ENCODE peak calls at places on chromosomes 3 and 15, in six cellular contexts. F is NCI-H1105; K is astrocyte of the cerebellum; E is T-helper 9 cell; L is activated naive CD4-positive, alpha-beta T cell; J is NCI-H510A treated with DMSO at 0.1 percent for 48 hours. T is an unnamed sample.

GRCh38 chr15:100115711-100116090 is 226.1 kb downstream of the ADAMTS17 start:
- DNase-seq in F (no peak), K (peak), E (no peak), L (no peak), J (no peak), T (no peak)

GRCh38 chr3:128271536-128272332 is 118.5 kb downstream of the EEFSEC start:
- DNase-seq in F (no peak), K (no peak), E (no peak), L (no peak), J (no peak), T (no peak)

GRCh38 chr3:154112146-154112545 is 9.0 kb upstream of the ARHGEF26 start:
- DNase-seq in F (no peak), K (no peak), E (no peak), L (no peak), J (no peak), T (no peak)

GRCh38 chr3:48238506-48239085 is 2.3 kb upstream of the ZNF589 start:
- DNase-seq in F (no peak), K (no peak), E (no peak), L (no peak), J (no peak), T (no peak)

GRCh38 chr15:91622676-91623342 is 230.7 kb upstream of the SLCO3A1 start:
- DNase-seq in F (no peak), K (peak), E (no peak), L (no peak), J (no peak), T (no peak)

GRCh38 chr3:140834266-140835037 is 107.2 kb upstream of the SLC25A36 start:
- DNase-seq in F (no peak), K (no peak), E (no peak), L (no peak), J (no peak), T (no peak)

GRCh38 chr3:132352556-132353143 is 35.4 kb downstream of the ACP3 start:
- DNase-seq in F (peak), K (peak), E (peak), L (peak), J (peak), T (peak)

GRCh38 chr3:58035512-58035867 is 27.3 kb downstream of the FLNB start:
- DNase-seq in F (no peak), K (no peak), E (no peak), L (no peak), J (no peak), T (no peak)

GRCh38 chr3:56988874-56989433 is 71.5 kb upstream of the SPATA12 start:
- DNase-seq in F (peak), K (peak), E (peak), L (peak), J (peak), T (peak)

GRCh38 chr15:28994142-28994829 is 108.5 kb downstream of the APBA2 start:
- DNase-seq in F (no peak), K (no peak), E (no peak), L (no peak), J (no peak), T (peak)

GRCh38 chr3:94063497-94064119 is 747 bp downstream of the NSUN3 start:
- DNase-seq in F (no peak), K (no peak), E (no peak), L (no peak), J (no peak), T (no peak)

GRCh38 chr3:56188201-56188600 is 280.1 kb downstream of the ERC2 start:
- DNase-seq in F (no peak), K (no peak), E (no peak), L (no peak), J (no peak), T (no peak)

GRCh38 chr15:52002351-52002750 is 16.7 kb upstream of the MAPK6 start:
- DNase-seq in F (no peak), K (no peak), E (no peak), L (no peak), J (no peak), T (no peak)

GRCh38 chr3:71378509-71378908 is 205.0 kb downstream of the FOXP1 start:
- DNase-seq in F (no peak), K (no peak), E (no peak), L (no peak), J (no peak), T (no peak)

GRCh38 chr3:146783446-146783845 is 178.3 kb upstream of the PLSCR5 start:
- DNase-seq in F (no peak), K (no peak), E (no peak), L (no peak), J (no peak), T (no peak)

GRCh38 chr3:11850003-11850402 is 3.3 kb upstream of the TAMM41 start:
- DNase-seq in F (no peak), K (no peak), E (no peak), L (no peak), J (no peak), T (no peak)